ENCODE peak calls at places on chromosomes 11 and 22, in eight cellular contexts. One of them, this sample, is unnamed.

GRCh38 chr11:103631841-103632240 is 404.6 kb upstream of the DDI1 start:
- DNase-seq in right lobe of liver: no peak
- DNase-seq in body of pancreas: no peak
- DNase-seq in spleen: no peak
- DNase-seq in transverse colon: no peak
- DNase-seq in thyroid gland: no peak
- DNase-seq in ovary: no peak
- DNase-seq in sigmoid colon: no peak
- DNase-seq in this sample: no peak

GRCh38 chr22:18057568-18058209 is 20.1 kb upstream of the PEX26 start:
- DNase-seq in transverse colon: peak; percentile 74
- DNase-seq in sigmoid colon: peak; percentile 98
- DNase-seq in ovary: peak; percentile 89
- DNase-seq in thyroid gland: peak; percentile 40
- DNase-seq in right lobe of liver: peak; percentile 70
- DNase-seq in body of pancreas: peak; percentile 86
- DNase-seq in spleen: peak; percentile 88
- DNase-seq in this sample: peak; percentile 87

GRCh38 chr11:133198326-133198725 is 334.0 kb downstream of the OPCML start:
- DNase-seq in right lobe of liver: no peak
- DNase-seq in spleen: no peak
- DNase-seq in ovary: no peak
- DNase-seq in transverse colon: no peak
- DNase-seq in thyroid gland: no peak
- DNase-seq in sigmoid colon: no peak
- DNase-seq in body of pancreas: no peak
- DNase-seq in this sample: no peak

GRCh38 chr11:124950606-124951330 is 3.2 kb upstream of the CCDC15 start:
- DNase-seq in spleen: no peak
- DNase-seq in right lobe of liver: no peak
- DNase-seq in transverse colon: no peak
- DNase-seq in ovary: no peak
- DNase-seq in sigmoid colon: no peak
- DNase-seq in body of pancreas: no peak
- DNase-seq in thyroid gland: no peak
- DNase-seq in this sample: no peak

GRCh38 chr11:68938816-68939582 is 35.3 kb downstream of the IGHMBP2 start:
- DNase-seq in thyroid gland: no peak
- DNase-seq in transverse colon: no peak
- DNase-seq in body of pancreas: no peak
- DNase-seq in right lobe of liver: no peak
- DNase-seq in spleen: peak; percentile 41
- DNase-seq in ovary: no peak
- DNase-seq in sigmoid colon: no peak
- DNase-seq in this sample: no peak

GRCh38 chr11:116837231-116838091 is at the start of gene APOA1:
- DNase-seq in ovary: peak; percentile 53
- DNase-seq in body of pancreas: no peak
- DNase-seq in sigmoid colon: peak; percentile 42
- DNase-seq in spleen: peak; percentile 69
- DNase-seq in right lobe of liver: peak; percentile 75
- DNase-seq in thyroid gland: no peak
- DNase-seq in transverse colon: no peak
- DNase-seq in this sample: peak; percentile 85

GRCh38 chr22:46635756-46636155 is 15.6 kb downstream of the GRAMD4 start:
- DNase-seq in transverse colon: no peak
- DNase-seq in body of pancreas: no peak
- DNase-seq in sigmoid colon: no peak
- DNase-seq in spleen: no peak
- DNase-seq in ovary: no peak
- DNase-seq in thyroid gland: no peak
- DNase-seq in right lobe of liver: peak; percentile 38
- DNase-seq in this sample: no peak

GRCh38 chr11:125224391-125225015 is 60.0 kb downstream of the PKNOX2 start:
- DNase-seq in right lobe of liver: no peak
- DNase-seq in body of pancreas: peak; percentile 68
- DNase-seq in transverse colon: no peak
- DNase-seq in sigmoid colon: peak; percentile 68
- DNase-seq in ovary: peak; percentile 48
- DNase-seq in spleen: no peak
- DNase-seq in thyroid gland: peak; percentile 52
- DNase-seq in this sample: peak; percentile 68

GRCh38 chr11:10076458-10077141 is 217.4 kb downstream of the SBF2 start:
- DNase-seq in body of pancreas: peak; percentile 59
- DNase-seq in right lobe of liver: peak; percentile 58
- DNase-seq in spleen: no peak
- DNase-seq in transverse colon: peak; percentile 25
- DNase-seq in thyroid gland: peak; percentile 93
- DNase-seq in ovary: peak; percentile 72
- DNase-seq in sigmoid colon: peak; percentile 78
- DNase-seq in this sample: peak; percentile 62

GRCh38 chr22:50530280-50530856 is 556 bp upstream of the TYMP start:
- DNase-seq in ovary: peak; percentile 61
- DNase-seq in spleen: peak; percentile 97
- DNase-seq in transverse colon: peak; percentile 88
- DNase-seq in body of pancreas: peak; percentile 67
- DNase-seq in thyroid gland: peak; percentile 83
- DNase-seq in right lobe of liver: peak; percentile 93
- DNase-seq in sigmoid colon: peak; percentile 93
- DNase-seq in this sample: no peak

GRCh38 chr11:43944761-43945311 is 2.4 kb downstream of the C11orf96 start:
- DNase-seq in right lobe of liver: peak; percentile 88
- DNase-seq in ovary: peak; percentile 89
- DNase-seq in sigmoid colon: peak; percentile 86
- DNase-seq in spleen: peak; percentile 91
- DNase-seq in body of pancreas: peak; percentile 73
- DNase-seq in thyroid gland: no peak
- DNase-seq in transverse colon: peak; percentile 75
- DNase-seq in this sample: peak; percentile 95

GRCh38 chr11:123116486-123116885 is 54.5 kb upstream of the HSPA8 start:
- DNase-seq in sigmoid colon: no peak
- DNase-seq in body of pancreas: no peak
- DNase-seq in thyroid gland: no peak
- DNase-seq in ovary: no peak
- DNase-seq in spleen: no peak
- DNase-seq in right lobe of liver: no peak
- DNase-seq in transverse colon: no peak
- DNase-seq in this sample: no peak

GRCh38 chr11:61491736-61492395 is 16.7 kb upstream of the LRRC10B start:
- DNase-seq in right lobe of liver: no peak
- DNase-seq in body of pancreas: no peak
- DNase-seq in thyroid gland: no peak
- DNase-seq in spleen: no peak
- DNase-seq in sigmoid colon: no peak
- DNase-seq in transverse colon: no peak
- DNase-seq in ovary: no peak
- DNase-seq in this sample: no peak

GRCh38 chr11:16610738-16611388 is 127.6 kb upstream of the C11orf58 start:
- DNase-seq in transverse colon: no peak
- DNase-seq in right lobe of liver: no peak
- DNase-seq in thyroid gland: no peak
- DNase-seq in body of pancreas: peak; percentile 10
- DNase-seq in spleen: no peak
- DNase-seq in sigmoid colon: no peak
- DNase-seq in ovary: no peak
- DNase-seq in this sample: no peak

GRCh38 chr22:25172153-25172552 is 27.5 kb upstream of the CRYBB3 start:
- DNase-seq in sigmoid colon: no peak
- DNase-seq in spleen: no peak
- DNase-seq in transverse colon: peak; percentile 52
- DNase-seq in right lobe of liver: no peak
- DNase-seq in ovary: no peak
- DNase-seq in body of pancreas: peak; percentile 28
- DNase-seq in thyroid gland: peak; percentile 41
- DNase-seq in this sample: peak; percentile 54

GRCh38 chr11:22787565-22788162 is 41.9 kb downstream of the SVIP start:
- DNase-seq in sigmoid colon: no peak
- DNase-seq in spleen: no peak
- DNase-seq in ovary: no peak
- DNase-seq in thyroid gland: peak; percentile 13
- DNase-seq in transverse colon: peak; percentile 10
- DNase-seq in body of pancreas: peak; percentile 20
- DNase-seq in right lobe of liver: no peak
- DNase-seq in this sample: peak; percentile 23

DNA sequence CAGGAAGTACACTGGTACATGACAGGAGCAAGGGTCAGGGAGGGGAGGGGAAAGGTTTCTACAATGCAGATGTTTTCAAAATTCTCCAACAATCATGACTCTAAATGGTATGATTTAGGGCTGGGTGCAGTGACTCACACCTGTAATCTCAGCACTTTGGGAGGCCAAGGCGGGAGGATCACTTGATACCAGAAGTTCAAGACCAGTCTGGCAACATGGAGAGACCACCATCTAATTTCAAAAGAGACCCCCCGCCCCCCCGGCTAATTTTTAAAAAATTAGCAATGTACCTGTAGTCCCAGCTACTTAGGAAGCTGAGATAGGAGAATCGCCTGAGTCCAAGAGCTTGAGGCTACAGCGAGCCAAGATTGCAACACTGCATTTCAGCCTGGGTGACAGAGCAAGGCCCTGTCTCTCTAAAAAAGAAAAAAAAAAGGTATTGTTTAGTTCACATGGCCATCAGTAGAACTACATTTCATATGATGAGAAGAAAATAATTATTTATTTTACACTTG is 15.9 kb upstream of the OLFML1 start:
- DNase-seq in right lobe of liver: no peak
- DNase-seq in transverse colon: no peak
- DNase-seq in body of pancreas: no peak
- DNase-seq in sigmoid colon: no peak
- DNase-seq in ovary: no peak
- DNase-seq in thyroid gland: no peak
- DNase-seq in spleen: no peak
- DNase-seq in this sample: no peak
- TF ChIP-seq POLR2A in right lobe of liver: no peak
- TF ChIP-seq POLR2A in transverse colon: no peak
- TF ChIP-seq POLR2A in body of pancreas: no peak
- TF ChIP-seq POLR2A in sigmoid colon: no peak
- TF ChIP-seq POLR2A in ovary: no peak
- TF ChIP-seq POLR2A in thyroid gland: no peak
- TF ChIP-seq POLR2A in spleen: no peak
- TF ChIP-seq POLR2A in this sample: no peak

GRCh38 chr11:34441814-34442213 is 3.1 kb downstream of the CAT start:
- DNase-seq in body of pancreas: no peak
- DNase-seq in sigmoid colon: no peak
- DNase-seq in right lobe of liver: no peak
- DNase-seq in transverse colon: no peak
- DNase-seq in ovary: no peak
- DNase-seq in thyroid gland: no peak
- DNase-seq in spleen: no peak
- DNase-seq in this sample: no peak

GRCh38 chr11:34443136-34443535 is 4.4 kb downstream of the CAT start:
- DNase-seq in transverse colon: no peak
- DNase-seq in right lobe of liver: no peak
- DNase-seq in body of pancreas: no peak
- DNase-seq in spleen: no peak
- DNase-seq in sigmoid colon: no peak
- DNase-seq in ovary: no peak
- DNase-seq in thyroid gland: peak; percentile 13
- DNase-seq in this sample: no peak

GRCh38 chr11:34439521-34440258 is 956 bp downstream of the CAT start:
- DNase-seq in body of pancreas: peak; percentile 18
- DNase-seq in sigmoid colon: no peak
- DNase-seq in ovary: no peak
- DNase-seq in spleen: no peak
- DNase-seq in thyroid gland: peak; percentile 10
- DNase-seq in right lobe of liver: peak; percentile 37
- DNase-seq in transverse colon: peak; percentile 11
- DNase-seq in this sample: no peak

GRCh38 chr11:34437224-34437879 is 1.4 kb upstream of the CAT start:
- DNase-seq in thyroid gland: no peak
- DNase-seq in transverse colon: no peak
- DNase-seq in ovary: no peak
- DNase-seq in right lobe of liver: no peak
- DNase-seq in sigmoid colon: no peak
- DNase-seq in spleen: no peak
- DNase-seq in body of pancreas: no peak
- DNase-seq in this sample: no peak

GRCh38 chr11:34438529-34439507 is at the start of gene CAT:
- DNase-seq in thyroid gland: peak; percentile 99
- DNase-seq in right lobe of liver: peak; percentile 98
- DNase-seq in sigmoid colon: peak; percentile 99
- DNase-seq in body of pancreas: peak; percentile 98
- DNase-seq in ovary: peak; percentile 97
- DNase-seq in transverse colon: peak; percentile 99
- DNase-seq in spleen: peak; percentile 98
- DNase-seq in this sample: peak; percentile 98
- TF ChIP-seq POLR2A in thyroid gland: peak; percentile 75
- TF ChIP-seq POLR2A in right lobe of liver: peak; percentile 84
- TF ChIP-seq POLR2A in sigmoid colon: no peak
- TF ChIP-seq POLR2A in body of pancreas: peak; percentile 90
- TF ChIP-seq POLR2A in ovary: peak; percentile 57
- TF ChIP-seq POLR2A in transverse colon: peak; percentile 89
- TF ChIP-seq POLR2A in spleen: peak; percentile 40
- TF ChIP-seq POLR2A in this sample: no peak

GRCh38 chr11:132049205-132049604 is 678.8 kb downstream of the NTM start:
- DNase-seq in body of pancreas: no peak
- DNase-seq in right lobe of liver: no peak
- DNase-seq in spleen: no peak
- DNase-seq in sigmoid colon: no peak
- DNase-seq in thyroid gland: no peak
- DNase-seq in transverse colon: no peak
- DNase-seq in ovary: no peak
- DNase-seq in this sample: no peak

GRCh38 chr11:132045116-132045515 is 674.7 kb downstream of the NTM start:
- DNase-seq in sigmoid colon: no peak
- DNase-seq in transverse colon: no peak
- DNase-seq in thyroid gland: no peak
- DNase-seq in right lobe of liver: no peak
- DNase-seq in body of pancreas: no peak
- DNase-seq in ovary: no peak
- DNase-seq in spleen: no peak
- DNase-seq in this sample: no peak

GRCh38 chr11:132048040-132048439 is 677.6 kb downstream of the NTM start:
- DNase-seq in spleen: no peak
- DNase-seq in right lobe of liver: no peak
- DNase-seq in ovary: no peak
- DNase-seq in body of pancreas: no peak
- DNase-seq in thyroid gland: no peak
- DNase-seq in sigmoid colon: no peak
- DNase-seq in transverse colon: no peak
- DNase-seq in this sample: no peak

GRCh38 chr11:132050081-132050480 is 679.7 kb downstream of the NTM start:
- DNase-seq in ovary: no peak
- DNase-seq in spleen: no peak
- DNase-seq in transverse colon: no peak
- DNase-seq in right lobe of liver: no peak
- DNase-seq in body of pancreas: no peak
- DNase-seq in sigmoid colon: no peak
- DNase-seq in thyroid gland: no peak
- DNase-seq in this sample: no peak

GRCh38 chr11:132047167-132047566 is 676.8 kb downstream of the NTM start:
- DNase-seq in ovary: no peak
- DNase-seq in sigmoid colon: no peak
- DNase-seq in thyroid gland: no peak
- DNase-seq in spleen: no peak
- DNase-seq in right lobe of liver: no peak
- DNase-seq in transverse colon: no peak
- DNase-seq in body of pancreas: no peak
- DNase-seq in this sample: no peak
- TF ChIP-seq POLR2A in ovary: no peak
- TF ChIP-seq POLR2A in sigmoid colon: no peak
- TF ChIP-seq POLR2A in thyroid gland: no peak
- TF ChIP-seq POLR2A in spleen: no peak
- TF ChIP-seq POLR2A in right lobe of liver: no peak
- TF ChIP-seq POLR2A in transverse colon: no peak
- TF ChIP-seq POLR2A in body of pancreas: no peak
- TF ChIP-seq POLR2A in this sample: no peak

GRCh38 chr11:114163830-114164401 is 104.4 kb downstream of the ZBTB16 start:
- DNase-seq in right lobe of liver: no peak
- DNase-seq in spleen: no peak
- DNase-seq in ovary: no peak
- DNase-seq in sigmoid colon: peak; percentile 95
- DNase-seq in body of pancreas: no peak
- DNase-seq in thyroid gland: no peak
- DNase-seq in transverse colon: peak; percentile 52
- DNase-seq in this sample: peak; percentile 56
- TF ChIP-seq POLR2A in right lobe of liver: no peak
- TF ChIP-seq POLR2A in spleen: no peak
- TF ChIP-seq POLR2A in ovary: no peak
- TF ChIP-seq POLR2A in sigmoid colon: peak; percentile 18
- TF ChIP-seq POLR2A in body of pancreas: no peak
- TF ChIP-seq POLR2A in thyroid gland: no peak
- TF ChIP-seq POLR2A in transverse colon: no peak
- TF ChIP-seq POLR2A in this sample: no peak